ENCODE peak calls at places on chromosomes 6 and 20, in ten cellular contexts. S, W, T, A, Q, E, R, O, Y and L are unnamed samples.

GRCh38 chr6:131451330-131452195 is 121.5 kb upstream of the ARG1 start:
- DNase-seq in E (no peak), O (no peak), Q (no peak), W (no peak), S (no peak), R (no peak), Y (no peak), A (no peak), T (no peak), L (no peak)

GRCh38 chr6:42095776-42096541 is 45.6 kb downstream of the TAF8 start:
- DNase-seq in A (no peak), R (no peak), O (no peak), S (no peak), T (no peak), E (no peak), W (no peak), Y (no peak), Q (no peak), L (no peak)

GRCh38 chr6:167401525-167402194 is 76.8 kb downstream of the TTLL2 start:
- DNase-seq in S (no peak), R (no peak), O (peak; percentile 84), Q (no peak), A (peak; percentile 51), W (no peak), E (no peak), T (no peak), Y (no peak), L (peak; percentile 52)

GRCh38 chr20:19012671-19013070 is 199.1 kb downstream of the SCP2D1 start:
- DNase-seq in A (no peak), O (no peak), W (no peak), Q (no peak), R (peak; percentile 26), T (no peak), E (no peak), Y (no peak), S (no peak), L (no peak)

GRCh38 chr6:111823831-111824607 is 49.2 kb downstream of the FYN start:
- DNase-seq in Y (no peak), A (no peak), Q (no peak), T (peak; percentile 81), W (no peak), O (peak; percentile 53), R (peak; percentile 4), E (no peak), S (no peak), L (no peak)

GRCh38 chr20:57570145-57570850 is 9.4 kb downstream of the PCK1 start:
- DNase-seq in S (no peak), A (no peak), R (no peak), T (no peak), Y (no peak), E (no peak), Q (no peak), O (no peak), W (no peak), L (peak; percentile 95)

GRCh38 chr20:17733781-17734304 is 34.1 kb downstream of the BANF2 start:
- DNase-seq in O (no peak), Y (no peak), Q (no peak), S (no peak), R (no peak), E (no peak), T (no peak), W (no peak), A (no peak), L (no peak)

GRCh38 chr20:52201395-52201794 is 9.8 kb upstream of the ZFP64 start:
- DNase-seq in T (no peak), S (no peak), A (peak; percentile 82), E (no peak), R (no peak), O (no peak), Q (no peak), W (no peak), Y (no peak), L (peak; percentile 97)

GRCh38 chr6:170088349-170088951 is 202.4 kb downstream of the DLL1 start:
- DNase-seq in W (no peak), Y (no peak), O (no peak), E (no peak), R (no peak), Q (no peak), A (no peak), T (no peak), S (no peak), L (no peak)

GRCh38 chr6:10361428-10361827 is 53.4 kb downstream of the TFAP2A start:
- DNase-seq in Y (no peak), S (no peak), W (no peak), E (no peak), Q (no peak), A (no peak), O (no peak), T (no peak), R (no peak), L (no peak)

GRCh38 chr20:50399917-50400704 is 110.1 kb upstream of the PTPN1 start:
- DNase-seq in R (no peak), Q (no peak), S (peak; percentile 56), A (no peak), W (no peak), Y (no peak), O (peak; percentile 56), T (no peak), E (no peak), L (no peak)

GRCh38 chr6:123316733-123317323 is 319.9 kb downstream of the TRDN start:
- DNase-seq in A (peak; percentile 63), S (no peak), O (peak; percentile 35), T (no peak), Y (peak; percentile 53), E (no peak), Q (no peak), R (peak; percentile 10), W (no peak), L (peak; percentile 43)

GRCh38 chr6:79614326-79615285 is 16.5 kb upstream of the SH3BGRL2 start:
- DNase-seq in T (no peak), E (peak; percentile 17), S (no peak), A (no peak), R (no peak), Y (no peak), O (peak; percentile 30), W (no peak), Q (no peak), L (no peak)